ENCODE peak calls at places on chromosomes 12 and 14, in four cellular contexts. S is heart right ventricle; B is CD8-positive, alpha-beta memory T cell; I is transverse colon. G is an unnamed sample.
A peak's percentile ranks its signal among the peaks of the same experiment; 100 is the strongest.

GRCh38 chr14:105340821-105341408 is 26.4 kb downstream of the PACS2 start:
- DNase-seq in I (no peak), S (no peak), B (no peak), G (no peak)

GRCh38 chr12:117080707-117081141 is 18.5 kb downstream of the TESC start:
- DNase-seq in B (no peak), I (no peak), S (no peak), G (no peak)

GRCh38 chr12:54229624-54230212 is 40.9 kb upstream of the SMUG1 start:
- DNase-seq in I (no peak), B (no peak), S (no peak), G (no peak)

GRCh38 chr12:19035552-19035951 is 94.0 kb upstream of the PLEKHA5 start:
- DNase-seq in S (no peak), B (no peak), I (no peak), G (no peak)

GRCh38 chr12:110809149-110809548 is 37.6 kb upstream of the CCDC63 start:
- DNase-seq in I (peak; percentile 38), S (no peak), B (no peak), G (no peak)

GRCh38 chr14:53567236-53567785 is 389.3 kb downstream of the BMP4 start:
- DNase-seq in S (no peak), B (no peak), I (no peak), G (no peak)

GRCh38 chr12:88450130-88450529 is 130.1 kb downstream of the KITLG start:
- DNase-seq in S (no peak), B (no peak), I (no peak), G (no peak)

GRCh38 chr14:30974628-30975027 is 50.8 kb upstream of the AP4S1 start:
- DNase-seq in S (no peak), B (no peak), I (no peak), G (no peak)

GRCh38 chr12:54538136-54538700 is 11.2 kb upstream of the PDE1B start:
- DNase-seq in B (no peak), S (no peak), I (no peak), G (no peak)

GRCh38 chr14:60512952-60513554 is 4.1 kb downstream of the SIX6 start:
- DNase-seq in I (no peak), B (no peak), S (no peak), G (no peak)

GRCh38 chr14:73748858-73749357 is 34.7 kb upstream of the PNMA1 start:
- DNase-seq in B (no peak), I (no peak), S (no peak), G (no peak)

GRCh38 chr14:73749706-73750105 is 35.5 kb upstream of the PNMA1 start:
- DNase-seq in S (no peak), I (no peak), B (peak; percentile 59), G (no peak)

GRCh38 chr14:73752297-73752992 is 38.3 kb upstream of the PNMA1 start:
- DNase-seq in I (peak; percentile 81), B (peak; percentile 76), S (peak; percentile 77), G (peak; percentile 49)

GRCh38 chr14:73751157-73751691 is 37.0 kb upstream of the PNMA1 start:
- DNase-seq in B (peak; percentile 70), I (peak; percentile 40), S (no peak), G (no peak)

DNA sequence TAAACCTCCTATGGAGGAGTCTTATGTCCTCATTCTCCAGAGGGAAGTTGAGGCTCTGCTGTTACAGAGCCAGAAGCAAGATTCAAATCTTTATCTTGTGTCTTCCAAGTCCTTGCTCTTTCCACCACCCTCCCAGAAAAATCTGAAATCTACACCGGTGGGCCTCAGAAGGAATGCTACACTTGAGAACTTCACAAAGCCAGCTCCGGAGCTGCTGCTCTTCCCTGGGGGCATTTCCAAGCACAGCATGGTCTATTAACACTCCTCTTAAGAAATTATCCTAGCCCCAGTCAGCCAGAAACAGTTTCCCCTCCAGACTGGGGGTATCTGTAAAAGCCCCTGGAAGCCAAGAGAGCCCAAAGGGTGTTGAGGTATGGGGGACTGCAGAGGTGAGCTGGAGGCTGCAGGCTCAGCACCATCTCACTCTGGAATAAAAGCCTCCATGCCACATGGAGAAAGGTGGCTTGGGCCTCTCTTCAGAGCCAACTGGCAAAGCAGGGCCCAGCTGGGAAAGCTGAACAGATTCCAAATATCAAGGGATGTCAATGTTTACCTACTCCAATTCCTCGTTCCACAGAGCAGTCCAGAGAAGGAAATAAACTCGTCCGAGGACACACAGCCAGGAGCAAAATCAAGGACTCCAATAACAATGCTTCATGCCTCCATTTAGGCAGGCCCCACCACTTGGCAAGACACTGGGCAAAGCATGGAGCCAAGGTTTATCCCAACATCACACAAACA is 36.1 kb upstream of the PNMA1 start:
- DNase-seq in I (no peak), S (no peak), B (no peak), G (no peak)
- H3K4me1 ChIP-seq in I (peaks cover 100% of the 10 kb centered on the region), S (peaks cover 100% of the 10 kb centered on the region), B (peaks cover 98% of the 10 kb centered on the region), G (peaks cover 92% of the 10 kb centered on the region)

GRCh38 chr14:68269136-68269535 is 449.6 kb downstream of the RAD51B start:
- DNase-seq in S (no peak), I (no peak), B (no peak), G (no peak)
- H3K4me1 ChIP-seq in S (peaks cover 46% of the 10 kb centered on the region), I (peaks cover 53% of the 10 kb centered on the region), B (peaks cover 29% of the 10 kb centered on the region), G (peaks cover 28% of the 10 kb centered on the region)

GRCh38 chr12:47754881-47755280 is 3.8 kb downstream of the RAPGEF3 start:
- DNase-seq in I (peak; percentile 90), S (peak; percentile 50), B (no peak), G (no peak)

GRCh38 chr12:47757840-47758583 is 668 bp downstream of the RAPGEF3 start:
- DNase-seq in S (peak; percentile 57), I (peak; percentile 14), B (no peak), G (no peak)

GRCh38 chr12:47754126-47754525 is 4.6 kb downstream of the RAPGEF3 start:
- DNase-seq in B (no peak), I (no peak), S (no peak), G (no peak)

GRCh38 chr12:47757360-47757839 is 1.3 kb downstream of the RAPGEF3 start:
- DNase-seq in B (no peak), S (no peak), I (no peak), G (no peak)

GRCh38 chr12:47755655-47756562 is 2.8 kb downstream of the RAPGEF3 start:
- DNase-seq in I (peak; percentile 80), S (no peak), B (no peak), G (peak; percentile 44)
- H3K4me1 ChIP-seq in I (peaks cover 61% of the 10 kb centered on the region), S (peaks cover 91% of the 10 kb centered on the region), B (peaks cover 11% of the 10 kb centered on the region), G (peaks cover 26% of the 10 kb centered on the region)

GRCh38 chr14:61557854-61558253 is 137.5 kb upstream of the HIF1A start:
- DNase-seq in S (no peak), I (no peak), B (no peak), G (no peak)

GRCh38 chr14:61555056-61555838 is 140.1 kb upstream of the HIF1A start:
- DNase-seq in B (no peak), S (no peak), I (no peak), G (no peak)

GRCh38 chr14:61557262-61557661 is 138.1 kb upstream of the HIF1A start:
- DNase-seq in B (no peak), S (no peak), I (no peak), G (no peak)

GRCh38 chr14:61558271-61558670 is 137.0 kb upstream of the HIF1A start:
- DNase-seq in B (no peak), I (no peak), S (no peak), G (no peak)

DNA sequence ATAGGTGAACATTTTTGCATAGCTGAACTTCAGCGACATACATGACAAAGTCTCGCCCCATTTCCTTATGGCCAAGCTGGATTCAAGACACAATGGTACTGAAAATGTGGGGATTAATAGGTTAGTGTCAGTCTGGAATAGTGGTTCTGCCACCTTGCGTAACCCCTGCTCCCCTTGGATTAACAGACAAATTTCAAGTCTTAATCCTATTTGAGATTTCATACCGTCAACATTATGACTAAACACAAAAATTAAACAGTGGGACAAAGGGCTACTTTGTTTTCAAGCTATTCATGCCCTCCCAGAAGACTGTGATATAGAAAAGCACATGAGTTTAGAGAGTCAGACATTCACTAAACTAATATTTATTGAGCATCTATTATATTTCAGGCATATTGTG is 138.9 kb upstream of the HIF1A start:
- DNase-seq in I (no peak), B (no peak), S (no peak), G (no peak)
- H3K4me1 ChIP-seq in I (peaks cover 36% of the 10 kb centered on the region), B (peaks cover 17% of the 10 kb centered on the region), S (peaks cover 48% of the 10 kb centered on the region), G (peaks cover 8% of the 10 kb centered on the region)

GRCh38 chr12:79085106-79085682 is 220.6 kb downstream of the SYT1 start:
- DNase-seq in I (no peak), B (no peak), S (no peak), G (no peak)
- H3K4me1 ChIP-seq in I (no peaks in the 10 kb centered on the region), B (no peaks in the 10 kb centered on the region), S (no peaks in the 10 kb centered on the region), G (no peaks in the 10 kb centered on the region)

GRCh38 chr12:74031045-74031444 is 506.6 kb upstream of the ATXN7L3B start:
- DNase-seq in S (no peak), B (no peak), I (no peak), G (no peak)
- H3K4me1 ChIP-seq in S (no peaks in the 10 kb centered on the region), B (no peaks in the 10 kb centered on the region), I (no peaks in the 10 kb centered on the region), G (no peaks in the 10 kb centered on the region)

DNA sequence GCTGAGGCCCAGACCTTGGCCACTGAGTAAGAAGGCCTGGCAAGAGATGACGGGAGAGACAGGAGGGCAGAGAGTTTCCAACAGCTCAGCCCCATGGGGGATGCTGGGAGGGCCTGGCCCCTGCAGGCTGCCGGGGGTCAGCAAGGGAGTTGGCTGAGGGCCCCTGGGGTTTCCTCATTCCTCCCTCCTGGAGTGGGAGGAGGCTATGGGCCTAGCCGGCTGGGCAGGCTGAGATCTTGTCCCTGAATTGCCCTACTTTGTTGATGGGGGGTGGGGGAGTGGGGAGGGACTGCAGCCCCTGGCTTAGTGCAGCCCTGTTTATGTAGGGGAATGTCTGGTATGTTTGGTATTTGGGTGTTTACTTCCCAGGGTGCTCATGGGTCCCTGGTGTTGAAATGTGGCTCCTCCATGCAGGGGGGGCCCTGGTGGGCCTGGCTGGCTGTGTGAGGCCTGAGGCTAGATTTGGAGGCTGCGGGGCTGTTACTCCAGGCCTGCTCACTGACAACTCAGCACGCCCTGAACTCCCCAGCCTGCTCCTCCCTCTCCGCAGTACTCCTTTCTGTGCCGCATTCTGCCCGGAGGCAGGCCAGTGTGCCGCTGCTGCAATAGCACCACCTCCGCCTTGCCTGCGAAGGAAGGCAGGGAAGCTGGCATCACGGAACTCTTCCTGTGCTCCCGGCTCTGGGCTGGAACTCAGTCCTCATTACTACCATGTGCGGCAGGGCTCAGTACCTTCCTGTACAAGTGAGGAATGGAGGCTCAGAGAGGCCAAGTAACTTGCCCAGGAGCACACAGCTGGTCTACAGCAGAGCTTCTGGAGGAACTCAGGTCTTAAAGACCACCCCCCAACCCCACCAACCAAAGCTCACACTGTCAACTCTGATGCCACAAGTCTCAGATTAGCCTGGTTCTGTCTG is 25.3 kb downstream of the JDP2 start:
- DNase-seq in S (peak; percentile 71), I (peak; percentile 50), B (no peak), G (no peak)
- H3K4me1 ChIP-seq in S (peaks cover 94% of the 10 kb centered on the region), I (peaks cover 96% of the 10 kb centered on the region), B (no peaks in the 10 kb centered on the region), G (no peaks in the 10 kb centered on the region)

GRCh38 chr14:99564903-99565259 is 39.1 kb downstream of the CCDC85C start:
- DNase-seq in I (no peak), B (no peak), S (no peak), G (no peak)
- H3K4me1 ChIP-seq in I (peaks cover 87% of the 10 kb centered on the region), B (no peaks in the 10 kb centered on the region), S (peaks cover 96% of the 10 kb centered on the region), G (no peaks in the 10 kb centered on the region)

DNA sequence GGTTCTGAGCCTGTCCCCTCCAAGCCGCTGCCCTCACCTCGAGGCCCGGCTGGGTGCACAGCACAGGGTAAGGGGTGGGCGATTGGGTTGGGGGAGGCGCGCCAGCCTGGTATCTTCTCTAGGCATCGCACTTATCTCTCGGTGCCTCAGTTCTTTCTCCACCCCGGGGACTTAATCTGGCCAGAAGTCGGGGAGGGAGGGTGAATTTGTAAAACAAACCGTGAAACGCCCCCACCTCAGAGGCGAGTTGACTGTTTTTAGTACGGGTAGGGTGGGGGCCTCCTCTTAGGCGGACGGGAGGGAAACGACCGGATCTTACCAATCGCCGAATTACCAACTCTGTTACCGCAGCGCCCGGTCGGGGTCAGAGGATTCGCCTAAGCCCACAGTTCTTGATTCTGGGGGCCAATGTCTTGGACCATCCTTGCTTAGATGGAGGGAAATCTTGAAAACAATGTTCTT is 1.4 kb upstream of the TBX3 start:
- DNase-seq in I (no peak), S (no peak), B (no peak), G (no peak)
- H3K4me1 ChIP-seq in I (peaks cover 10% of the 10 kb centered on the region), S (peaks cover 24% of the 10 kb centered on the region), B (peaks cover 3% of the 10 kb centered on the region), G (peaks cover 22% of the 10 kb centered on the region)

G was measured in CD4-positive, CD25-positive, alpha-beta regulatory T cell.